ENCODE peak calls at places on chromosomes 4 and X, in five cellular contexts. One of them, this sample, is unnamed.

GRCh38 chrX:107449490-107450175 is at the start of gene FRMPD3:
- ATAC-seq in Right ventricle myocardium inferior: no peak
- ATAC-seq in mucosa of descending colon: peak
- ATAC-seq in activated CD8-positive, alpha-beta T cell treated with anti-CD3 and anti-CD28 coated beads for 36 hours: no peak
- ATAC-seq in naive thymus-derived CD4-positive, alpha-beta T cell: peak
- ATAC-seq in this sample: no peak

GRCh38 chrX:154313147-154313546 is 17.6 kb downstream of the TKTL1 start:
- ATAC-seq in Right ventricle myocardium inferior: no peak
- ATAC-seq in mucosa of descending colon: no peak
- ATAC-seq in activated CD8-positive, alpha-beta T cell treated with anti-CD3 and anti-CD28 coated beads for 36 hours: peak
- ATAC-seq in naive thymus-derived CD4-positive, alpha-beta T cell: peak
- ATAC-seq in this sample: peak

GRCh38 chr4:80268081-80268823 is 1.8 kb downstream of the FGF5 start:
- ATAC-seq in Right ventricle myocardium inferior: no peak
- ATAC-seq in mucosa of descending colon: no peak
- ATAC-seq in activated CD8-positive, alpha-beta T cell treated with anti-CD3 and anti-CD28 coated beads for 36 hours: peak
- ATAC-seq in naive thymus-derived CD4-positive, alpha-beta T cell: no peak
- ATAC-seq in this sample: peak

GRCh38 chrX:9604111-9604907 is 139.5 kb downstream of the TBL1X start:
- ATAC-seq in Right ventricle myocardium inferior: peak
- ATAC-seq in mucosa of descending colon: no peak
- ATAC-seq in activated CD8-positive, alpha-beta T cell treated with anti-CD3 and anti-CD28 coated beads for 36 hours: no peak
- ATAC-seq in naive thymus-derived CD4-positive, alpha-beta T cell: no peak
- ATAC-seq in this sample: no peak

GRCh38 chr4:16207409-16207808 is 18.9 kb downstream of the TAPT1 start:
- ATAC-seq in Right ventricle myocardium inferior: no peak
- ATAC-seq in mucosa of descending colon: no peak
- ATAC-seq in activated CD8-positive, alpha-beta T cell treated with anti-CD3 and anti-CD28 coated beads for 36 hours: peak
- ATAC-seq in naive thymus-derived CD4-positive, alpha-beta T cell: no peak
- ATAC-seq in this sample: no peak

GRCh38 chr4:153705743-153706468 is 21.8 kb downstream of the TLR2 start:
- ATAC-seq in Right ventricle myocardium inferior: no peak
- ATAC-seq in mucosa of descending colon: no peak
- ATAC-seq in activated CD8-positive, alpha-beta T cell treated with anti-CD3 and anti-CD28 coated beads for 36 hours: no peak
- ATAC-seq in naive thymus-derived CD4-positive, alpha-beta T cell: peak
- ATAC-seq in this sample: no peak

GRCh38 chr4:112098841-112099240 is 46.4 kb upstream of the FAM241A start:
- ATAC-seq in Right ventricle myocardium inferior: no peak
- ATAC-seq in mucosa of descending colon: no peak
- ATAC-seq in activated CD8-positive, alpha-beta T cell treated with anti-CD3 and anti-CD28 coated beads for 36 hours: no peak
- ATAC-seq in naive thymus-derived CD4-positive, alpha-beta T cell: no peak
- ATAC-seq in this sample: no peak

GRCh38 chrX:118847676-118848075 is 24.1 kb downstream of the ZCCHC12 start:
- ATAC-seq in Right ventricle myocardium inferior: no peak
- ATAC-seq in mucosa of descending colon: peak
- ATAC-seq in activated CD8-positive, alpha-beta T cell treated with anti-CD3 and anti-CD28 coated beads for 36 hours: peak
- ATAC-seq in naive thymus-derived CD4-positive, alpha-beta T cell: peak
- ATAC-seq in this sample: no peak

GRCh38 chrX:19127649-19128168 is 5.4 kb upstream of the ADGRG2 start:
- ATAC-seq in Right ventricle myocardium inferior: peak
- ATAC-seq in mucosa of descending colon: no peak
- ATAC-seq in activated CD8-positive, alpha-beta T cell treated with anti-CD3 and anti-CD28 coated beads for 36 hours: no peak
- ATAC-seq in naive thymus-derived CD4-positive, alpha-beta T cell: no peak
- ATAC-seq in this sample: no peak

GRCh38 chrX:103565752-103566151 is 19.6 kb upstream of the TCEAL4 start:
- ATAC-seq in Right ventricle myocardium inferior: no peak
- ATAC-seq in mucosa of descending colon: peak
- ATAC-seq in activated CD8-positive, alpha-beta T cell treated with anti-CD3 and anti-CD28 coated beads for 36 hours: no peak
- ATAC-seq in naive thymus-derived CD4-positive, alpha-beta T cell: no peak
- ATAC-seq in this sample: no peak

GRCh38 chr4:73447701-73448100 is 11.7 kb downstream of the AFP start:
- ATAC-seq in Right ventricle myocardium inferior: no peak
- ATAC-seq in mucosa of descending colon: no peak
- ATAC-seq in activated CD8-positive, alpha-beta T cell treated with anti-CD3 and anti-CD28 coated beads for 36 hours: no peak
- ATAC-seq in naive thymus-derived CD4-positive, alpha-beta T cell: no peak
- ATAC-seq in this sample: no peak

GRCh38 chr4:157043131-157043530 is 32.8 kb upstream of the GLRB start:
- ATAC-seq in Right ventricle myocardium inferior: no peak
- ATAC-seq in mucosa of descending colon: no peak
- ATAC-seq in activated CD8-positive, alpha-beta T cell treated with anti-CD3 and anti-CD28 coated beads for 36 hours: no peak
- ATAC-seq in naive thymus-derived CD4-positive, alpha-beta T cell: no peak
- ATAC-seq in this sample: no peak

GRCh38 chr4:22492987-22493386 is 22.9 kb downstream of the ADGRA3 start:
- ATAC-seq in Right ventricle myocardium inferior: no peak
- ATAC-seq in mucosa of descending colon: no peak
- ATAC-seq in activated CD8-positive, alpha-beta T cell treated with anti-CD3 and anti-CD28 coated beads for 36 hours: no peak
- ATAC-seq in naive thymus-derived CD4-positive, alpha-beta T cell: no peak
- ATAC-seq in this sample: no peak

GRCh38 chrX:21741869-21742701 is 15.8 kb downstream of the SMPX start:
- ATAC-seq in Right ventricle myocardium inferior: peak
- ATAC-seq in mucosa of descending colon: no peak
- ATAC-seq in activated CD8-positive, alpha-beta T cell treated with anti-CD3 and anti-CD28 coated beads for 36 hours: no peak
- ATAC-seq in naive thymus-derived CD4-positive, alpha-beta T cell: no peak
- ATAC-seq in this sample: no peak

GRCh38 chrX:78168065-78168464 is 28.6 kb upstream of the TAF9B start:
- ATAC-seq in Right ventricle myocardium inferior: no peak
- ATAC-seq in mucosa of descending colon: no peak
- ATAC-seq in activated CD8-positive, alpha-beta T cell treated with anti-CD3 and anti-CD28 coated beads for 36 hours: peak
- ATAC-seq in naive thymus-derived CD4-positive, alpha-beta T cell: no peak
- ATAC-seq in this sample: no peak

GRCh38 chrX:10615931-10616780 is 4.2 kb downstream of the MID1 start:
- ATAC-seq in Right ventricle myocardium inferior: peak
- ATAC-seq in mucosa of descending colon: peak
- ATAC-seq in activated CD8-positive, alpha-beta T cell treated with anti-CD3 and anti-CD28 coated beads for 36 hours: peak
- ATAC-seq in naive thymus-derived CD4-positive, alpha-beta T cell: no peak
- ATAC-seq in this sample: no peak

GRCh38 chr4:52841707-52842456 is 20.2 kb upstream of the RASL11B start:
- ATAC-seq in Right ventricle myocardium inferior: peak
- ATAC-seq in mucosa of descending colon: no peak
- ATAC-seq in activated CD8-positive, alpha-beta T cell treated with anti-CD3 and anti-CD28 coated beads for 36 hours: no peak
- ATAC-seq in naive thymus-derived CD4-positive, alpha-beta T cell: no peak
- ATAC-seq in this sample: no peak

GRCh38 chr4:138910914-138911336 is 104.7 kb upstream of the NOCT start:
- ATAC-seq in Right ventricle myocardium inferior: peak
- ATAC-seq in mucosa of descending colon: peak
- ATAC-seq in activated CD8-positive, alpha-beta T cell treated with anti-CD3 and anti-CD28 coated beads for 36 hours: no peak
- ATAC-seq in naive thymus-derived CD4-positive, alpha-beta T cell: peak
- ATAC-seq in this sample: peak

GRCh38 chr4:152634110-152634760 is 45.6 kb downstream of the TMEM154 start:
- ATAC-seq in Right ventricle myocardium inferior: no peak
- ATAC-seq in mucosa of descending colon: peak
- ATAC-seq in activated CD8-positive, alpha-beta T cell treated with anti-CD3 and anti-CD28 coated beads for 36 hours: no peak
- ATAC-seq in naive thymus-derived CD4-positive, alpha-beta T cell: peak
- ATAC-seq in this sample: no peak

GRCh38 chr4:64533637-64534036 is 124.4 kb upstream of the TECRL start:
- ATAC-seq in Right ventricle myocardium inferior: no peak
- ATAC-seq in mucosa of descending colon: no peak
- ATAC-seq in activated CD8-positive, alpha-beta T cell treated with anti-CD3 and anti-CD28 coated beads for 36 hours: no peak
- ATAC-seq in naive thymus-derived CD4-positive, alpha-beta T cell: no peak
- ATAC-seq in this sample: no peak

GRCh38 chrX:107630031-107630689 is 1.9 kb downstream of the PRPS1 start:
- ATAC-seq in Right ventricle myocardium inferior: no peak
- ATAC-seq in mucosa of descending colon: no peak
- ATAC-seq in activated CD8-positive, alpha-beta T cell treated with anti-CD3 and anti-CD28 coated beads for 36 hours: no peak
- ATAC-seq in naive thymus-derived CD4-positive, alpha-beta T cell: no peak
- ATAC-seq in this sample: no peak

GRCh38 chr4:20623936-20624335 is 76.3 kb upstream of the PACRGL start:
- ATAC-seq in Right ventricle myocardium inferior: no peak
- ATAC-seq in mucosa of descending colon: no peak
- ATAC-seq in activated CD8-positive, alpha-beta T cell treated with anti-CD3 and anti-CD28 coated beads for 36 hours: no peak
- ATAC-seq in naive thymus-derived CD4-positive, alpha-beta T cell: no peak
- ATAC-seq in this sample: no peak

GRCh38 chrX:71996826-71997225 is 86.2 kb downstream of the NHSL2 start:
- ATAC-seq in Right ventricle myocardium inferior: peak
- ATAC-seq in mucosa of descending colon: no peak
- ATAC-seq in activated CD8-positive, alpha-beta T cell treated with anti-CD3 and anti-CD28 coated beads for 36 hours: no peak
- ATAC-seq in naive thymus-derived CD4-positive, alpha-beta T cell: no peak
- ATAC-seq in this sample: no peak